ENCODE peak calls at places on chromosomes 1 and 21, in nine cellular contexts. X is AG09319; G is GM18507; M is T follicular helper cell; I is fibroblast of the conjunctiva; N is mucosa of gallbladder; S is activated naive CD4-positive, alpha-beta T cell treated with anti-CD3 and anti-CD28 coated beads, Interleukin-2, amount 10 ng/mL, durations not matched to agents 7 days and 5 days; F is endothelial cell; J is SJSA1. O is an unnamed sample.
A peak's percentile ranks its signal among the peaks of the same experiment; 100 is the strongest.

GRCh38 chr21:17783816-17784598 is 35.1 kb downstream of the C21orf91 start:
- DNase-seq in X (no peak), G (no peak), M (no peak), I (no peak), N (no peak), S (peak; percentile 59), F (no peak), J (no peak), O (no peak)

GRCh38 chr1:219062161-219062560 is 111.5 kb upstream of the LYPLAL1 start:
- DNase-seq in X (no peak), G (no peak), M (no peak), I (no peak), N (no peak), S (no peak), F (no peak), J (no peak), O (no peak)

GRCh38 chr1:79290927-79291474 is 284.5 kb upstream of the ADGRL4 start:
- DNase-seq in X (no peak), G (no peak), M (no peak), I (no peak), N (no peak), S (no peak), F (no peak), J (no peak), O (no peak)

GRCh38 chr21:26637346-26637745 is 64.3 kb upstream of the CYYR1 start:
- DNase-seq in X (no peak), G (no peak), M (no peak), I (no peak), N (no peak), S (no peak), F (no peak), J (no peak), O (no peak)

GRCh38 chr1:62904537-62904936 is 120.6 kb downstream of the ATG4C start:
- DNase-seq in X (no peak), G (no peak), M (no peak), I (no peak), N (no peak), S (no peak), F (no peak), J (no peak), O (no peak)

GRCh38 chr1:189681252-189681919 is 796.3 kb downstream of the BRINP3 start:
- DNase-seq in X (no peak), G (no peak), M (no peak), I (no peak), N (no peak), S (no peak), F (no peak), J (no peak), O (no peak)

GRCh38 chr1:168782731-168783130 is 53.7 kb upstream of the DPT start:
- DNase-seq in X (no peak), G (no peak), M (no peak), I (no peak), N (no peak), S (no peak), F (no peak), J (no peak), O (no peak)

GRCh38 chr1:179883739-179884138 is 1.7 kb downstream of the TOR1AIP1 start:
- DNase-seq in X (no peak), G (no peak), M (peak; percentile 63), I (no peak), N (no peak), S (peak; percentile 76), F (peak; percentile 8), J (no peak), O (no peak)

GRCh38 chr1:209382701-209383100 is 200.8 kb upstream of the CAMK1G start:
- DNase-seq in X (no peak), G (no peak), M (no peak), I (no peak), N (no peak), S (no peak), F (no peak), J (no peak), O (no peak)

GRCh38 chr21:21039624-21040023 is 41.4 kb downstream of the NCAM2 start:
- DNase-seq in X (no peak), G (no peak), M (no peak), I (no peak), N (no peak), S (no peak), F (no peak), J (no peak), O (no peak)

GRCh38 chr1:231949277-231950122 is 322.9 kb downstream of the DISC1 start:
- DNase-seq in X (no peak), G (no peak), M (no peak), I (no peak), N (no peak), S (no peak), F (no peak), J (no peak), O (no peak)

GRCh38 chr1:58465825-58466617 is 80.5 kb downstream of the OMA1 start:
- DNase-seq in X (no peak), G (no peak), M (no peak), I (no peak), N (no peak), S (no peak), F (no peak), J (no peak), O (no peak)

GRCh38 chr1:240914506-240914905 is 302.6 kb upstream of the GREM2 start:
- DNase-seq in X (no peak), G (no peak), M (no peak), I (no peak), N (no peak), S (no peak), F (no peak), J (no peak), O (no peak)

GRCh38 chr1:1462318-1462966 is 9.1 kb upstream of the ATAD3B start:
- DNase-seq in X (no peak), G (no peak), M (no peak), I (no peak), N (peak; percentile 39), S (peak; percentile 48), F (no peak), J (no peak), O (no peak)

O was measured in AG04450.